ENCODE peak calls at places on chromosomes 5 and 9, in nine cellular contexts. One of them, this sample, is unnamed.
A peak's percentile ranks its signal among the peaks of the same experiment; 100 is the strongest.

GRCh38 chr5:168706655-168707069 is 127.5 kb upstream of the PANK3 start:
- DNase-seq in transverse colon: no peak
- DNase-seq in left ventricle myocardium inferior: no peak
- DNase-seq in MM.1S: peak; percentile 12
- DNase-seq in mammary epithelial cell: peak; percentile 23
- DNase-seq in hepatocyte: peak; percentile 54
- DNase-seq in HCT116: peak; percentile 7
- DNase-seq in endodermal cell: peak; percentile 87
- DNase-seq in IMR-90: peak; percentile 47
- DNase-seq in this sample: peak; percentile 51

GRCh38 chr9:32884482-32884881 is 101.1 kb downstream of the TMEM215 start:
- DNase-seq in left ventricle myocardium inferior: no peak
- DNase-seq in MM.1S: no peak
- DNase-seq in mammary epithelial cell: no peak
- DNase-seq in IMR-90: no peak
- DNase-seq in transverse colon: no peak
- DNase-seq in endodermal cell: no peak
- DNase-seq in hepatocyte: no peak
- DNase-seq in HCT116: no peak
- DNase-seq in this sample: no peak

GRCh38 chr9:129145841-129146292 is 32.2 kb downstream of the IER5L start:
- DNase-seq in transverse colon: no peak
- DNase-seq in endodermal cell: peak; percentile 91
- DNase-seq in hepatocyte: peak; percentile 71
- DNase-seq in IMR-90: peak; percentile 94
- DNase-seq in mammary epithelial cell: no peak
- DNase-seq in HCT116: no peak
- DNase-seq in left ventricle myocardium inferior: peak; percentile 61
- DNase-seq in MM.1S: no peak
- DNase-seq in this sample: no peak

GRCh38 chr9:87160148-87161107 is 213.1 kb upstream of the GAS1 start:
- DNase-seq in hepatocyte: no peak
- DNase-seq in left ventricle myocardium inferior: peak; percentile 46
- DNase-seq in HCT116: no peak
- DNase-seq in endodermal cell: no peak
- DNase-seq in IMR-90: no peak
- DNase-seq in MM.1S: no peak
- DNase-seq in mammary epithelial cell: no peak
- DNase-seq in transverse colon: no peak
- DNase-seq in this sample: no peak

GRCh38 chr9:91427873-91428272 is 4.2 kb upstream of the NFIL3 start:
- DNase-seq in mammary epithelial cell: peak; percentile 77
- DNase-seq in HCT116: peak; percentile 84
- DNase-seq in hepatocyte: peak; percentile 29
- DNase-seq in IMR-90: peak; percentile 76
- DNase-seq in endodermal cell: no peak
- DNase-seq in transverse colon: no peak
- DNase-seq in MM.1S: peak; percentile 63
- DNase-seq in left ventricle myocardium inferior: no peak
- DNase-seq in this sample: no peak

GRCh38 chr5:9644630-9645029 is 14.5 kb upstream of the TAS2R1 start:
- DNase-seq in MM.1S: no peak
- DNase-seq in transverse colon: no peak
- DNase-seq in IMR-90: peak; percentile 59
- DNase-seq in HCT116: no peak
- DNase-seq in endodermal cell: no peak
- DNase-seq in mammary epithelial cell: peak; percentile 4
- DNase-seq in hepatocyte: no peak
- DNase-seq in left ventricle myocardium inferior: no peak
- DNase-seq in this sample: no peak

GRCh38 chr9:2778816-2779215 is 61.5 kb downstream of the KCNV2 start:
- DNase-seq in transverse colon: no peak
- DNase-seq in left ventricle myocardium inferior: no peak
- DNase-seq in HCT116: no peak
- DNase-seq in mammary epithelial cell: no peak
- DNase-seq in endodermal cell: no peak
- DNase-seq in MM.1S: no peak
- DNase-seq in IMR-90: no peak
- DNase-seq in hepatocyte: no peak
- DNase-seq in this sample: no peak

GRCh38 chr5:149128023-149128875 is 13.0 kb upstream of the ABLIM3 start:
- DNase-seq in IMR-90: peak; percentile 41
- DNase-seq in transverse colon: peak; percentile 20
- DNase-seq in left ventricle myocardium inferior: no peak
- DNase-seq in HCT116: no peak
- DNase-seq in hepatocyte: peak; percentile 58
- DNase-seq in mammary epithelial cell: no peak
- DNase-seq in endodermal cell: peak; percentile 87
- DNase-seq in MM.1S: peak; percentile 17
- DNase-seq in this sample: peak; percentile 63

GRCh38 chr5:167639213-167639612 is 652.2 kb upstream of the WWC1 start:
- DNase-seq in hepatocyte: no peak
- DNase-seq in HCT116: no peak
- DNase-seq in endodermal cell: no peak
- DNase-seq in transverse colon: no peak
- DNase-seq in mammary epithelial cell: no peak
- DNase-seq in left ventricle myocardium inferior: no peak
- DNase-seq in MM.1S: no peak
- DNase-seq in IMR-90: peak; percentile 62
- DNase-seq in this sample: peak; percentile 25

DNA sequence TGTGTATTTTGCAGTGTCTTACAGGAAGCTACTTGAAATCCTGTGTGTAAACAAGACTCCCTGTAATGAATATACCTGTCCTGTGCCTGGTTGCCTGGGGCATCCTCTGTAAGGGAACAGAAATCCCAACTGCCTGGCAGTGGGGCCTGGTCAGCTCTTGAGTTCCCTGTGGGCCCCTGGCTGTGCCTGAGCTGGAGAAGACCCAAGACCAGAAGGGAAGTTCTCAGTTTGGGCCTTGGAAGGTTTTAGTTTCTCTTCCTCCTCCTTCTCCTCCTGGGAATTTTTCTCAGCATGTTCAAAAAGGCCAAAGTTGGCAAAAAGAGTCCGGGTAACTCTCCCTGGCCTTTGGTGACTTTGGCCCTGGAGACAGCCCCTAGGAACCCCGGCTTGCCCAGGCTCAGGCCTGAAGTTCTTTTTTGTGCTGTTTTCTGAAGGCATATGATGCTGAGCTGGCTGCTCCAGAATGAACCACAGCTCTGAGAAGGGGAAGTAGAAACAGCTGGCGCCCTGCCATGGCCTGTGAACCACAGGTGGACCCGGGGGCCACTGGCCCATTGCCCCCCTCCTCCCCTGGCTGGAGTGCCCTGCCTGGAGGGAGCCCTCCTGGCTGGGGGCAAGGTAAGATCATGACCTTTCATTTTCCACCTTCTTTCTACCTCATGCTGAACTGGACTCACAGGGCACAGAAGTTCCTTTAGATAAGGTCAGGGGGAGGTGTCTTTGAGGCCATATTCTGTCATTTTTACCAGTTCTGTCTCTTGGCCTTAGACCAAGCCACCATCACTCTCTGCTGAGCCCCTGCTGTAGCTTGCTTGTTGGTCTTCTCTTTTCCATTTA is 5.8 kb downstream of the TMEM268 start:
- DNase-seq in MM.1S: peak; percentile 86
- DNase-seq in mammary epithelial cell: no peak
- DNase-seq in left ventricle myocardium inferior: peak; percentile 67
- DNase-seq in endodermal cell: no peak
- DNase-seq in hepatocyte: no peak
- DNase-seq in HCT116: no peak
- DNase-seq in IMR-90: no peak
- DNase-seq in transverse colon: peak; percentile 83
- DNase-seq in this sample: no peak
- H3K27ac ChIP-seq in MM.1S: peak overlapping the region; percentile 85
- H3K27ac ChIP-seq in mammary epithelial cell: no peak overlapping the region
- H3K27ac ChIP-seq in left ventricle myocardium inferior: peak overlapping the region; percentile 5
- H3K27ac ChIP-seq in endodermal cell: no peak overlapping the region
- H3K27ac ChIP-seq in hepatocyte: no peak overlapping the region
- H3K27ac ChIP-seq in HCT116: no peak overlapping the region
- H3K27ac ChIP-seq in IMR-90: no peak overlapping the region
- H3K27ac ChIP-seq in transverse colon: peak overlapping the region; percentile 69
- H3K27ac ChIP-seq in this sample: no peak overlapping the region

DNA sequence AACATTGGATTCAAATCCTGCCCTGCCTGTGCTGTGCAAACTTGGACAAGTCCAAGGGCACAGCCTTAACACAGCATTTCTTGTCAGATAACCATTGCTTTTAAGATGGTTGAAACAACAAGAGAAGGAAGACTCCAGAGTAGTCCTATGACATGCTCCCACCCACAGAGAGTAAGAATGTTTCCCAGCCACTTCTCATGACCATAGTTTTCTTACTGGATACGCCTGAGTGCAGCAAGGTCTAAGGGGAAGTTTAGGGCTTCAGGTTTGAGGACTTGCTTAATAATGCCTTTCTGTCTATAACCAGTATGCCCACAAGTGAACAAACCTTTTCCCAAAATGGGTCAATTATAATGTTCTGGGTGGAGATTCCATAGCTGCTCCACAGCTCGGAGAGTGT is 126.4 kb downstream of the SLF1 start:
- DNase-seq in hepatocyte: no peak
- DNase-seq in MM.1S: no peak
- DNase-seq in left ventricle myocardium inferior: no peak
- DNase-seq in transverse colon: no peak
- DNase-seq in endodermal cell: no peak
- DNase-seq in HCT116: no peak
- DNase-seq in IMR-90: no peak
- DNase-seq in mammary epithelial cell: no peak
- DNase-seq in this sample: no peak
- H3K27ac ChIP-seq in hepatocyte: no peak overlapping the region
- H3K27ac ChIP-seq in MM.1S: no peak overlapping the region
- H3K27ac ChIP-seq in left ventricle myocardium inferior: no peak overlapping the region
- H3K27ac ChIP-seq in transverse colon: no peak overlapping the region
- H3K27ac ChIP-seq in endodermal cell: no peak overlapping the region
- H3K27ac ChIP-seq in HCT116: no peak overlapping the region
- H3K27ac ChIP-seq in IMR-90: no peak overlapping the region
- H3K27ac ChIP-seq in mammary epithelial cell: no peak overlapping the region
- H3K27ac ChIP-seq in this sample: no peak overlapping the region

GRCh38 chr9:99433095-99433494 is 211.0 kb downstream of the SEC61B start:
- DNase-seq in HCT116: no peak
- DNase-seq in IMR-90: no peak
- DNase-seq in left ventricle myocardium inferior: no peak
- DNase-seq in hepatocyte: no peak
- DNase-seq in transverse colon: no peak
- DNase-seq in MM.1S: no peak
- DNase-seq in mammary epithelial cell: no peak
- DNase-seq in endodermal cell: no peak
- DNase-seq in this sample: no peak
- H3K27ac ChIP-seq in HCT116: peak overlapping the region; percentile 41
- H3K27ac ChIP-seq in IMR-90: peak overlapping the region; percentile 38
- H3K27ac ChIP-seq in left ventricle myocardium inferior: no peak overlapping the region
- H3K27ac ChIP-seq in hepatocyte: peak overlapping the region; percentile 76
- H3K27ac ChIP-seq in transverse colon: no peak overlapping the region
- H3K27ac ChIP-seq in MM.1S: no peak overlapping the region
- H3K27ac ChIP-seq in mammary epithelial cell: no peak overlapping the region
- H3K27ac ChIP-seq in endodermal cell: no peak overlapping the region
- H3K27ac ChIP-seq in this sample: no peak overlapping the region

DNA sequence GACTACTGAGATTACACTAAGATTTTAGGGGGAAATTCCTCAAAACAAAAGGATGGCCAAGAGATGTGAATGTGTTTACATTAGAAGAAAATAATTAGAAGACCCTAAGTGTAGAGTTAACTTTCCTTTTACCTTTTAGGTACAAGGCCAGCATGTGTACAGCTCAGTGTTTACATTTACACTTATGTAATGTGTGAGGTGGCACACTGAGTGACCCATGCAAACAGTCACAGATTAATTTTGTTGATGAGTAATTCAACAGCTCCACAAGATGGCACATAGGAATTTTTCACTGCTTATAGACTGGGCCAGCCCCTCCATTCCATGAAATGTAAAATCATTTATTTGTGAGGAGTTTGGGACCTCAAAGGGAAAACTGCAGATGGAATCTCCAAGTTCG is 90.1 kb upstream of the SLC12A2 start:
- DNase-seq in hepatocyte: no peak
- DNase-seq in mammary epithelial cell: no peak
- DNase-seq in IMR-90: no peak
- DNase-seq in MM.1S: no peak
- DNase-seq in HCT116: no peak
- DNase-seq in transverse colon: no peak
- DNase-seq in endodermal cell: no peak
- DNase-seq in left ventricle myocardium inferior: no peak
- DNase-seq in this sample: no peak
- H3K27ac ChIP-seq in hepatocyte: no peak overlapping the region
- H3K27ac ChIP-seq in mammary epithelial cell: no peak overlapping the region
- H3K27ac ChIP-seq in IMR-90: no peak overlapping the region
- H3K27ac ChIP-seq in MM.1S: no peak overlapping the region
- H3K27ac ChIP-seq in HCT116: no peak overlapping the region
- H3K27ac ChIP-seq in transverse colon: no peak overlapping the region
- H3K27ac ChIP-seq in endodermal cell: no peak overlapping the region
- H3K27ac ChIP-seq in left ventricle myocardium inferior: no peak overlapping the region
- H3K27ac ChIP-seq in this sample: no peak overlapping the region

This sample was measured in A673.